ENCODE peak calls at places on chromosomes 1 and 21, in nine cellular contexts. Q is thoracic aorta, M is glutamatergic neuron, X is Peyer's patch, R is endothelial cell, F is pancreas, I is foreskin fibroblast, B is heart right ventricle, L is IMR-90. V is an unnamed sample.

GRCh38 chr1:31912839-31913239 is 25.3 kb downstream of the PTP4A2 start:
- DNase-seq in Q (no peak), M (no peak), X (no peak), R (no peak), F (no peak), I (no peak), B (no peak), L (no peak), V (no peak)

GRCh38 chr1:229238674-229239415 is 32.1 kb upstream of the RAB4A start:
- DNase-seq in Q (no peak), M (no peak), X (no peak), R (no peak), F (peak), I (no peak), B (peak), L (no peak), V (no peak)

GRCh38 chr1:167629681-167630567 is at the start of gene RCSD1:
- DNase-seq in Q (no peak), M (peak), X (peak), R (peak), F (no peak), I (no peak), B (peak), L (no peak), V (no peak)

GRCh38 chr1:16020325-16020724 is 1.5 kb upstream of the CLCNKA start:
- DNase-seq in Q (no peak), M (no peak), X (no peak), R (no peak), F (no peak), I (no peak), B (no peak), L (no peak), V (no peak)

GRCh38 chr1:60133848-60134247 is 60.3 kb upstream of the C1orf87 start:
- DNase-seq in Q (no peak), M (no peak), X (no peak), R (no peak), F (no peak), I (peak), B (no peak), L (peak), V (peak)

GRCh38 chr1:77438239-77438913 is 156.6 kb downstream of the AK5 start:
- DNase-seq in Q (no peak), M (no peak), X (no peak), R (no peak), F (no peak), I (no peak), B (no peak), L (peak), V (peak)

GRCh38 chr1:97989094-97989680 is 68.4 kb upstream of the DPYD start:
- DNase-seq in Q (no peak), M (no peak), X (no peak), R (no peak), F (no peak), I (no peak), B (no peak), L (peak), V (no peak)

GRCh38 chr1:162420120-162420519 is 8.2 kb upstream of the SH2D1B start:
- DNase-seq in Q (no peak), M (no peak), X (no peak), R (no peak), F (no peak), I (no peak), B (no peak), L (no peak), V (no peak)

GRCh38 chr1:157193219-157193618 is 55.0 kb upstream of the ETV3 start:
- DNase-seq in Q (no peak), M (no peak), X (no peak), R (no peak), F (no peak), I (no peak), B (no peak), L (no peak), V (no peak)

GRCh38 chr1:225657462-225657989 is 4.6 kb upstream of the ENAH start:
- DNase-seq in Q (no peak), M (no peak), X (no peak), R (no peak), F (no peak), I (peak), B (no peak), L (peak), V (peak)

GRCh38 chr1:62395291-62395690 is 41.6 kb upstream of the USP1 start:
- DNase-seq in Q (no peak), M (no peak), X (no peak), R (no peak), F (no peak), I (no peak), B (no peak), L (no peak), V (no peak)

GRCh38 chr1:171869097-171869496 is 27.8 kb downstream of the DNM3 start:
- DNase-seq in Q (no peak), M (no peak), X (no peak), R (no peak), F (peak), I (no peak), B (no peak), L (no peak), V (no peak)

GRCh38 chr1:47696911-47697441 is 259.1 kb downstream of the FOXD2 start:
- DNase-seq in Q (no peak), M (no peak), X (no peak), R (no peak), F (no peak), I (no peak), B (no peak), L (no peak), V (no peak)

GRCh38 chr1:86913399-86913895 is 479 bp downstream of the SELENOF start:
- DNase-seq in Q (no peak), M (no peak), X (peak), R (peak), F (no peak), I (peak), B (no peak), L (peak), V (peak)

GRCh38 chr1:45326627-45327591 is at the start of gene HPDL:
- DNase-seq in Q (no peak), M (peak), X (peak), R (peak), F (peak), I (peak), B (peak), L (peak), V (peak)

GRCh38 chr21:19853709-19854575 is 1144.3 kb upstream of the NCAM2 start:
- DNase-seq in Q (no peak), M (peak), X (no peak), R (no peak), F (peak), I (no peak), B (no peak), L (no peak), V (no peak)

GRCh38 chr1:52925571-52926005 is 1.5 kb upstream of the SCP2 start:
- DNase-seq in Q (no peak), M (no peak), X (no peak), R (no peak), F (no peak), I (no peak), B (no peak), L (no peak), V (no peak)

GRCh38 chr1:85502625-85503083 is 37.7 kb upstream of the DDAH1 start:
- DNase-seq in Q (no peak), M (no peak), X (no peak), R (peak), F (peak), I (peak), B (no peak), L (peak), V (peak)
- TF ChIP-seq CTCF in Q (peak), M (peak), X (peak), R (peak), F (peak), I (peak), B (peak), L (peak), V (peak)

GRCh38 chr1:180566048-180566447 is 7.3 kb downstream of the OVAAL start:
- DNase-seq in Q (no peak), M (no peak), X (no peak), R (no peak), F (no peak), I (no peak), B (no peak), L (no peak), V (no peak)
- TF ChIP-seq CTCF in Q (no peak), M (no peak), X (no peak), R (no peak), F (no peak), I (no peak), B (no peak), L (no peak), V (no peak)

GRCh38 chr1:178693368-178693767 is 31.7 kb upstream of the RALGPS2 start:
- DNase-seq in Q (no peak), M (no peak), X (no peak), R (peak), F (no peak), I (no peak), B (no peak), L (peak), V (no peak)
- TF ChIP-seq CTCF in Q (no peak), M (no peak), X (peak), R (no peak), F (no peak), I (peak), B (no peak), L (peak), V (peak)

DNA sequence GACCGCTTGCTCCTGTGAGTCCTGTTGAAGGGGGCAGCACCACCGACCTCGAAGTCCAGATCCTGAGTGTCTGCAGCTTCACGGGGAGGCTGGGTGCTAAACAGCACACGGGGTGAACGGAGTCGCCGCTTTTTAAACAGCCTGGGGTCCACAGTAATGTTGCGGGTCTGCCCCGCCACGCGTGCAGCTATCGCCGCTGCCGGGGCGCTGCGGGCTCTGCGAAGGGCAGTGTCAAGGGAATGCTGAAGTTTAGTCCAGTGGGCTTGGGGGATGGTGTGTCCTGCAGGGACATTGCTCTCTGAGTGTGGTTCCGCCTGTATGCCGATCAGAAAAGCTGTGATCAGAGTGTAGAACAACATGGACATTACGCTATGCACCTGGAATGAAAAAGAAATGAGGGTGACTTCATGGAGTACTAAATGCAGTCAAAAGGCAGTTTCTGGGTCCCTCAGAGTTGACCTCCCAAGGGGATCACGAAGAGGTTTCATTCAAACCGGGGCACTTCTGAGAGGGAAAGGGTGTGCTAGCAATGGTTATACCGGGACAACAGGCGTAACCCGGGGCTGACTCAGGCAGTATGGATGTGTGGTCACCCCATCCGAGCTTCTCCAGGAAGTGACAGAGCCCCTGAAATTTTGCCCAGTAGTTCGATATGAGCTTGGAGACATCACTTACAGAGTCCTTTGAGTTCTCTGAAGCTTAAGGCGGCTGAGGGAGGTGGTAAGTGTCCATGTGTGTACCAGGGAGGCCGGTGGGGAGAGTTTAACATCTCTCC is 51.4 kb downstream of the NGF start:
- DNase-seq in Q (no peak), M (no peak), X (no peak), R (no peak), F (no peak), I (no peak), B (no peak), L (no peak), V (no peak)
- TF ChIP-seq CTCF in Q (no peak), M (no peak), X (no peak), R (no peak), F (no peak), I (no peak), B (no peak), L (no peak), V (no peak)

GRCh38 chr1:23483327-23484252 is at the start of gene ASAP3:
- DNase-seq in Q (no peak), M (peak), X (no peak), R (peak), F (peak), I (peak), B (peak), L (peak), V (peak)
- TF ChIP-seq CTCF in Q (no peak), M (no peak), X (no peak), R (peak), F (no peak), I (no peak), B (no peak), L (peak), V (peak)

GRCh38 chr1:22454476-22455056 is 2.9 kb downstream of the ZBTB40 start:
- DNase-seq in Q (no peak), M (no peak), X (no peak), R (no peak), F (no peak), I (no peak), B (no peak), L (no peak), V (no peak)

GRCh38 chr1:22450421-22451021 is 1.1 kb upstream of the ZBTB40 start:
- DNase-seq in Q (no peak), M (no peak), X (no peak), R (no peak), F (no peak), I (no peak), B (no peak), L (no peak), V (no peak)

GRCh38 chr1:22453181-22453580 is 1.5 kb downstream of the ZBTB40 start:
- DNase-seq in Q (no peak), M (no peak), X (no peak), R (no peak), F (no peak), I (no peak), B (no peak), L (no peak), V (no peak)

GRCh38 chr1:22452401-22452963 is 831 bp downstream of the ZBTB40 start:
- DNase-seq in Q (no peak), M (no peak), X (no peak), R (no peak), F (no peak), I (peak), B (no peak), L (peak), V (peak)

GRCh38 chr1:22451702-22452400 is at the start of gene ZBTB40:
- DNase-seq in Q (peak), M (peak), X (peak), R (peak), F (peak), I (peak), B (peak), L (peak), V (peak)
- TF ChIP-seq CTCF in Q (no peak), M (no peak), X (no peak), R (no peak), F (no peak), I (no peak), B (no peak), L (no peak), V (no peak)

GRCh38 chr21:32391755-32392154 is 1.1 kb downstream of the URB1 start:
- DNase-seq in Q (no peak), M (no peak), X (no peak), R (no peak), F (no peak), I (no peak), B (no peak), L (no peak), V (no peak)

GRCh38 chr21:32392299-32392879 is 423 bp downstream of the URB1 start:
- DNase-seq in Q (no peak), M (no peak), X (no peak), R (no peak), F (no peak), I (no peak), B (no peak), L (no peak), V (peak)

GRCh38 chr21:32389337-32390015 is 3.3 kb downstream of the URB1 start:
- DNase-seq in Q (no peak), M (no peak), X (no peak), R (no peak), F (no peak), I (no peak), B (no peak), L (peak), V (peak)

GRCh38 chr21:32393677-32394001 is 827 bp upstream of the URB1 start:
- DNase-seq in Q (no peak), M (no peak), X (no peak), R (no peak), F (no peak), I (no peak), B (no peak), L (no peak), V (peak)

GRCh38 chr21:32392880-32393676 is at the start of gene URB1:
- DNase-seq in Q (peak), M (peak), X (peak), R (peak), F (peak), I (peak), B (peak), L (peak), V (peak)
- TF ChIP-seq CTCF in Q (no peak), M (no peak), X (peak), R (no peak), F (no peak), I (no peak), B (no peak), L (no peak), V (no peak)

GRCh38 chr1:99170516-99170915 is 93.8 kb upstream of the PLPPR4 start:
- DNase-seq in Q (no peak), M (no peak), X (no peak), R (no peak), F (no peak), I (peak), B (no peak), L (peak), V (peak)

GRCh38 chr1:99176753-99177152 is 87.5 kb upstream of the PLPPR4 start:
- DNase-seq in Q (no peak), M (no peak), X (no peak), R (no peak), F (no peak), I (no peak), B (no peak), L (peak), V (no peak)

GRCh38 chr1:99171126-99171813 is 93.0 kb upstream of the PLPPR4 start:
- DNase-seq in Q (no peak), M (no peak), X (no peak), R (no peak), F (no peak), I (no peak), B (no peak), L (no peak), V (no peak)

GRCh38 chr1:99173282-99173681 is 91.0 kb upstream of the PLPPR4 start:
- DNase-seq in Q (no peak), M (no peak), X (no peak), R (no peak), F (no peak), I (no peak), B (no peak), L (peak), V (no peak)

DNA sequence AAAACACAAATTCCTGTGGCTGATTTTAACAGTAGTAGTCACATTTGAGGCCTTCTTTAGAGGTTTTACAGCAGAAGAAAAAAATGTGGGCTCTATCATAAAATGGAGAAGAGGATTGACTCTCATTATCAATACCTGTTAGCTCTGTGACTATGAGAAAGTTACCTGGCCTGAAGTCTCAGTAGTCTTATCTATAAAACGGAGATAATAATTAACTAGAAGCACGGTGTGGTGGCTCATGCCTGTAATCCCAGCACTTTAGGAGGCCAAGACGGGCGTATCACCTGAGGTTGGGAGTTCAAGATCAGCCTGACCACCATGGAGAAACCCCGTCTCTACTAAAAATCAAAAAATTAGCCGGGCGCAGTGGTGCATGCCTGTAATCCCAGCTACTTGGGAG is 90.4 kb upstream of the PLPPR4 start:
- DNase-seq in Q (no peak), M (no peak), X (no peak), R (no peak), F (no peak), I (no peak), B (no peak), L (no peak), V (no peak)
- TF ChIP-seq CTCF in Q (no peak), M (no peak), X (no peak), R (no peak), F (no peak), I (no peak), B (no peak), L (no peak), V (no peak)

DNA sequence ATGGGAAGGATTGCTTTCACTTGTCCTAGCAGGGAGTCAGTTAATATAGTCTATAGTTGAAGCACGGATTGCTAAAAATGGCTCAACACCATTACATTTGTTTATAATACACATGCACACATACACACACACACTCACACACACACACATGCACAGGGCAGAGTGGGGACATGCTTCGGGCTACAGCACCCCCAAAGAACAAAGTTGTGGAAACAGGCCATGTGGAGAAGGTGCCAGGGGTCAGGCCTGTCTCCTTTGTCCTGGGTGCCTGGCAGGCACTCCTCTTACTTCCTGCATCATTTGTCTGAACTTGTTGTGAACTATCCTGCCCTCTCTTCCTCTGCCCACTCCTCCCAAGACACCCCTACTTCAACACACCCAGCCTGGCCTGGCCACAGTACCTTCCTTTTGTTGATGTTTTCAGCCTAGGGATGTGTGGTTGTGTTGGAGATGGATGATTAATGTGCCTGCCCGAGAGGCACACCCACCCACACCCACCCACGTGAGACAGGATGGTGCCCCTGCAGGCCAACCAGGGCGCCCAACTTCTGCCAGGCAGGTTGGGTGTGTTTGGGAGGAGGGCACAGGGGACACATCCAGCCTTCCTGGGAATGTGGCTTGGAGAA is 17.5 kb downstream of the RASSF5 start:
- DNase-seq in Q (no peak), M (no peak), X (no peak), R (no peak), F (no peak), I (no peak), B (no peak), L (no peak), V (no peak)
- TF ChIP-seq CTCF in Q (no peak), M (no peak), X (no peak), R (no peak), F (no peak), I (no peak), B (no peak), L (no peak), V (no peak)

V was measured in astrocyte of the spinal cord.